ENCODE peak calls at places on chromosomes 16 and 17, in nine cellular contexts. U, X, M, A, B, W, G, P and S are unnamed samples.

GRCh38 chr16:68265078-68265925 is 976 bp downstream of the SLC7A6 start:
- DNase-seq in U (no peak), X (no peak), M (peak; percentile 79), A (peak; percentile 45), B (peak; percentile 59), W (peak; percentile 39), G (peak; percentile 83), P (peak; percentile 34), S (peak; percentile 81)

GRCh38 chr16:56886826-56887225 is 21.8 kb downstream of the SLC12A3 start:
- DNase-seq in U (no peak), X (no peak), M (no peak), A (no peak), B (no peak), W (no peak), G (no peak), P (no peak), S (no peak)

GRCh38 chr16:21646721-21647561 is 5.5 kb downstream of the IGSF6 start:
- DNase-seq in U (no peak), X (no peak), M (peak; percentile 83), A (peak; percentile 54), B (no peak), W (no peak), G (no peak), P (no peak), S (no peak)

GRCh38 chr17:28956112-28956511 is 4.8 kb upstream of the PHF12 start:
- DNase-seq in U (no peak), X (peak; percentile 39), M (no peak), A (no peak), B (no peak), W (no peak), G (no peak), P (no peak), S (no peak)

GRCh38 chr17:77315010-77315409 is 174.2 kb downstream of the SEC14L1 start:
- DNase-seq in U (no peak), X (no peak), M (no peak), A (no peak), B (no peak), W (no peak), G (no peak), P (no peak), S (no peak)

GRCh38 chr17:6425407-6425806 is 9.5 kb downstream of the AIPL1 start:
- DNase-seq in U (no peak), X (no peak), M (no peak), A (no peak), B (no peak), W (no peak), G (no peak), P (no peak), S (no peak)

GRCh38 chr17:77287432-77288068 is 146.8 kb downstream of the SEC14L1 start:
- DNase-seq in U (no peak), X (peak; percentile 69), M (peak; percentile 94), A (no peak), B (no peak), W (peak; percentile 65), G (peak; percentile 88), P (peak; percentile 93), S (peak; percentile 87)

GRCh38 chr17:21132428-21132827 is 5.7 kb downstream of the DHRS7B start:
- DNase-seq in U (no peak), X (no peak), M (no peak), A (no peak), B (no peak), W (no peak), G (no peak), P (no peak), S (no peak)

GRCh38 chr17:16483021-16483645 is 8.9 kb downstream of the LRRC75A start:
- DNase-seq in U (no peak), X (no peak), M (no peak), A (no peak), B (no peak), W (no peak), G (no peak), P (no peak), S (no peak)

GRCh38 chr16:11133344-11133921 is 122.6 kb downstream of the SOCS1 start:
- DNase-seq in U (no peak), X (peak; percentile 68), M (peak; percentile 94), A (no peak), B (no peak), W (peak; percentile 36), G (peak; percentile 95), P (peak; percentile 85), S (peak; percentile 94)

GRCh38 chr17:59669411-59669810 is 37.8 kb downstream of the PTRH2 start:
- DNase-seq in U (no peak), X (no peak), M (no peak), A (no peak), B (no peak), W (no peak), G (no peak), P (no peak), S (no peak)

GRCh38 chr16:49775581-49775980 is 80.3 kb downstream of the ZNF423 start:
- DNase-seq in U (no peak), X (no peak), M (no peak), A (no peak), B (no peak), W (no peak), G (no peak), P (no peak), S (no peak)